ENCODE peak calls at places on chromosomes 11 and 22, in six cellular contexts. F is neural crest cell, B is AG20443, X is AG09319, D is retina, T is amygdala. O is an unnamed sample.

GRCh38 chr11:324131-324530 is 3.5 kb upstream of the IFITM3 start:
- DNase-seq in F (no peak), B (no peak), X (no peak), D (no peak), T (no peak), O (no peak)

GRCh38 chr11:10500757-10501684 is 40.0 kb downstream of the RNF141 start:
- DNase-seq in F (no peak), B (peak; percentile 5), X (no peak), D (no peak), T (no peak), O (no peak)

GRCh38 chr22:41682033-41682807 is 6.4 kb downstream of the SNU13 start:
- DNase-seq in F (peak; percentile 78), B (peak; percentile 90), X (peak; percentile 62), D (peak; percentile 93), T (peak; percentile 69), O (peak; percentile 72)

GRCh38 chr11:127098684-127099083 is 98.1 kb upstream of the KIRREL3 start:
- DNase-seq in F (no peak), B (no peak), X (no peak), D (peak; percentile 32), T (no peak), O (no peak)

GRCh38 chr11:970319-970871 is 44.7 kb downstream of the AP2A2 start:
- DNase-seq in F (no peak), B (no peak), X (no peak), D (no peak), T (no peak), O (no peak)

GRCh38 chr11:103803062-103803461 is 233.4 kb upstream of the DDI1 start:
- DNase-seq in F (no peak), B (peak; percentile 25), X (no peak), D (no peak), T (no peak), O (no peak)

GRCh38 chr11:35714882-35715612 is 52.5 kb downstream of the TRIM44 start:
- DNase-seq in F (no peak), B (peak; percentile 18), X (no peak), D (peak; percentile 39), T (no peak), O (no peak)

GRCh38 chr11:8060801-8061554 is 20.0 kb upstream of the TUB start:
- DNase-seq in F (no peak), B (peak; percentile 83), X (no peak), D (no peak), T (no peak), O (no peak)

GRCh38 chr11:119754656-119755350 is 25.8 kb upstream of the NECTIN1 start:
- DNase-seq in F (no peak), B (no peak), X (no peak), D (no peak), T (no peak), O (no peak)

GRCh38 chr22:32839776-32840571 is 38.5 kb downstream of the TIMP3 start:
- DNase-seq in F (no peak), B (no peak), X (no peak), D (peak; percentile 21), T (no peak), O (no peak)

GRCh38 chr22:19782533-19782932 is 22.0 kb downstream of the TBX1 start:
- DNase-seq in F (no peak), B (no peak), X (no peak), D (no peak), T (no peak), O (no peak)